ENCODE peak calls at places on chromosomes 4 and X, in ten cellular contexts. One of them, this sample, is unnamed.

GRCh38 chr4:145554691-145555090 is 64.5 kb upstream of the MMAA start:
- DNase-seq in kidney glomerular epithelial cell: no peak
- DNase-seq in NCI-H69: peak; percentile 6
- DNase-seq in activated CD4-positive, alpha-beta T cell treated with anti-CD3 and anti-CD28 coated beads, Interleukin-2, amount 50 U/mL, for 1 hour: no peak
- DNase-seq in psoas muscle: no peak
- DNase-seq in NCI-H510A: no peak
- DNase-seq in MV-4-11: no peak
- DNase-seq in LoVo: no peak
- DNase-seq in left ventricle myocardium superior: no peak
- DNase-seq in iPS DF 6.9: no peak
- DNase-seq in this sample: no peak

GRCh38 chrX:131728295-131729145 is 184.6 kb downstream of the OR13H1 start:
- DNase-seq in kidney glomerular epithelial cell: no peak
- DNase-seq in NCI-H69: peak; percentile 6
- DNase-seq in activated CD4-positive, alpha-beta T cell treated with anti-CD3 and anti-CD28 coated beads, Interleukin-2, amount 50 U/mL, for 1 hour: no peak
- DNase-seq in psoas muscle: peak; percentile 55
- DNase-seq in NCI-H510A: no peak
- DNase-seq in MV-4-11: no peak
- DNase-seq in LoVo: no peak
- DNase-seq in left ventricle myocardium superior: no peak
- DNase-seq in iPS DF 6.9: no peak
- DNase-seq in this sample: peak; percentile 87

GRCh38 chr4:137678796-137679195 is 146.5 kb upstream of the PCDH18 start:
- DNase-seq in kidney glomerular epithelial cell: peak; percentile 77
- DNase-seq in NCI-H69: no peak
- DNase-seq in activated CD4-positive, alpha-beta T cell treated with anti-CD3 and anti-CD28 coated beads, Interleukin-2, amount 50 U/mL, for 1 hour: no peak
- DNase-seq in psoas muscle: no peak
- DNase-seq in NCI-H510A: no peak
- DNase-seq in MV-4-11: peak; percentile 86
- DNase-seq in LoVo: no peak
- DNase-seq in left ventricle myocardium superior: no peak
- DNase-seq in iPS DF 6.9: no peak
- DNase-seq in this sample: no peak

GRCh38 chrX:65516756-65517155 is 17.8 kb downstream of the LAS1L start:
- DNase-seq in kidney glomerular epithelial cell: no peak
- DNase-seq in NCI-H69: no peak
- DNase-seq in activated CD4-positive, alpha-beta T cell treated with anti-CD3 and anti-CD28 coated beads, Interleukin-2, amount 50 U/mL, for 1 hour: no peak
- DNase-seq in psoas muscle: no peak
- DNase-seq in NCI-H510A: no peak
- DNase-seq in MV-4-11: no peak
- DNase-seq in LoVo: no peak
- DNase-seq in left ventricle myocardium superior: no peak
- DNase-seq in iPS DF 6.9: no peak
- DNase-seq in this sample: no peak

GRCh38 chr4:7687006-7687405 is 252.3 kb upstream of the PSAPL1 start:
- DNase-seq in kidney glomerular epithelial cell: no peak
- DNase-seq in NCI-H69: no peak
- DNase-seq in activated CD4-positive, alpha-beta T cell treated with anti-CD3 and anti-CD28 coated beads, Interleukin-2, amount 50 U/mL, for 1 hour: no peak
- DNase-seq in psoas muscle: peak; percentile 1
- DNase-seq in NCI-H510A: no peak
- DNase-seq in MV-4-11: no peak
- DNase-seq in LoVo: no peak
- DNase-seq in left ventricle myocardium superior: peak; percentile 8
- DNase-seq in iPS DF 6.9: no peak
- DNase-seq in this sample: no peak

GRCh38 chr4:125529071-125529470 is 214.3 kb downstream of the FAT4 start:
- DNase-seq in kidney glomerular epithelial cell: no peak
- DNase-seq in NCI-H69: no peak
- DNase-seq in activated CD4-positive, alpha-beta T cell treated with anti-CD3 and anti-CD28 coated beads, Interleukin-2, amount 50 U/mL, for 1 hour: no peak
- DNase-seq in psoas muscle: no peak
- DNase-seq in NCI-H510A: no peak
- DNase-seq in MV-4-11: no peak
- DNase-seq in LoVo: no peak
- DNase-seq in left ventricle myocardium superior: no peak
- DNase-seq in iPS DF 6.9: no peak
- DNase-seq in this sample: no peak

GRCh38 chrX:113522814-113523213 is 682.2 kb upstream of the AMOT start:
- DNase-seq in kidney glomerular epithelial cell: no peak
- DNase-seq in NCI-H69: no peak
- DNase-seq in activated CD4-positive, alpha-beta T cell treated with anti-CD3 and anti-CD28 coated beads, Interleukin-2, amount 50 U/mL, for 1 hour: no peak
- DNase-seq in psoas muscle: no peak
- DNase-seq in NCI-H510A: no peak
- DNase-seq in MV-4-11: peak; percentile 78
- DNase-seq in LoVo: no peak
- DNase-seq in left ventricle myocardium superior: no peak
- DNase-seq in iPS DF 6.9: no peak
- DNase-seq in this sample: no peak

GRCh38 chr4:168560184-168560834 is 63.5 kb downstream of the PALLD start:
- DNase-seq in kidney glomerular epithelial cell: no peak
- DNase-seq in NCI-H69: peak; percentile 84
- DNase-seq in activated CD4-positive, alpha-beta T cell treated with anti-CD3 and anti-CD28 coated beads, Interleukin-2, amount 50 U/mL, for 1 hour: no peak
- DNase-seq in psoas muscle: no peak
- DNase-seq in NCI-H510A: peak; percentile 35
- DNase-seq in MV-4-11: no peak
- DNase-seq in LoVo: no peak
- DNase-seq in left ventricle myocardium superior: no peak
- DNase-seq in iPS DF 6.9: no peak
- DNase-seq in this sample: no peak

GRCh38 chrX:19811807-19812604 is 75.4 kb downstream of the SH3KBP1 start:
- DNase-seq in kidney glomerular epithelial cell: no peak
- DNase-seq in NCI-H69: no peak
- DNase-seq in activated CD4-positive, alpha-beta T cell treated with anti-CD3 and anti-CD28 coated beads, Interleukin-2, amount 50 U/mL, for 1 hour: no peak
- DNase-seq in psoas muscle: no peak
- DNase-seq in NCI-H510A: no peak
- DNase-seq in MV-4-11: peak; percentile 56
- DNase-seq in LoVo: no peak
- DNase-seq in left ventricle myocardium superior: no peak
- DNase-seq in iPS DF 6.9: no peak
- DNase-seq in this sample: no peak

GRCh38 chrX:9635805-9636204 is 129.8 kb downstream of the GPR143 start:
- DNase-seq in kidney glomerular epithelial cell: no peak
- DNase-seq in NCI-H69: no peak
- DNase-seq in activated CD4-positive, alpha-beta T cell treated with anti-CD3 and anti-CD28 coated beads, Interleukin-2, amount 50 U/mL, for 1 hour: no peak
- DNase-seq in psoas muscle: no peak
- DNase-seq in NCI-H510A: no peak
- DNase-seq in MV-4-11: no peak
- DNase-seq in LoVo: no peak
- DNase-seq in left ventricle myocardium superior: no peak
- DNase-seq in iPS DF 6.9: no peak
- DNase-seq in this sample: no peak